ENCODE peak calls at places on chromosomes 12 and 14, in six cellular contexts. O is GOT3, B is uterus, L is ELF-1, T is EL, G is T-helper 1 cell. Q is an unnamed sample.

GRCh38 chr12:69443916-69444315 is 26.3 kb upstream of the FRS2 start:
- DNase-seq in O (no peak), B (no peak), L (no peak), T (no peak), G (no peak), Q (no peak)

GRCh38 chr14:77707355-77707723 is 484 bp downstream of the ALKBH1 start:
- DNase-seq in O (no peak), B (no peak), L (no peak), T (peak; percentile 43), G (no peak), Q (peak; percentile 63)

GRCh38 chr12:19288603-19289244 is 150.6 kb upstream of the AEBP2 start:
- DNase-seq in O (no peak), B (no peak), L (no peak), T (peak; percentile 43), G (no peak), Q (no peak)

GRCh38 chr12:118013283-118013682 is 3.2 kb upstream of the RFC5 start:
- DNase-seq in O (no peak), B (no peak), L (no peak), T (no peak), G (no peak), Q (no peak)

GRCh38 chr12:58174316-58174715 is 232.9 kb downstream of the ATP23 start:
- DNase-seq in O (no peak), B (no peak), L (no peak), T (no peak), G (no peak), Q (no peak)

GRCh38 chr14:56199095-56199975 is 81.1 kb downstream of the PELI2 start:
- DNase-seq in O (no peak), B (peak; percentile 64), L (peak; percentile 61), T (peak; percentile 95), G (no peak), Q (no peak)

GRCh38 chr14:66444271-66444987 is 41.7 kb upstream of the CCDC196 start:
- DNase-seq in O (no peak), B (peak; percentile 14), L (no peak), T (no peak), G (no peak), Q (peak; percentile 47)

GRCh38 chr14:47674148-47674545 is 1.3 kb downstream of the MDGA2 start:
- DNase-seq in O (no peak), B (no peak), L (no peak), T (no peak), G (no peak), Q (peak; percentile 76)

GRCh38 chr14:57834001-57834598 is 31.8 kb downstream of the SLC35F4 start:
- DNase-seq in O (no peak), B (no peak), L (no peak), T (peak; percentile 0), G (no peak), Q (no peak)

GRCh38 chr12:53985358-53985899 is 483 bp downstream of the HOXC10 start:
- DNase-seq in O (no peak), B (no peak), L (no peak), T (peak; percentile 56), G (no peak), Q (peak; percentile 80)

GRCh38 chr12:63822352-63822751 is 22.1 kb upstream of the SRGAP1 start:
- DNase-seq in O (no peak), B (no peak), L (no peak), T (peak; percentile 88), G (no peak), Q (no peak)

GRCh38 chr14:33184587-33184986 is 245.9 kb downstream of the NPAS3 start:
- DNase-seq in O (no peak), B (no peak), L (no peak), T (peak; percentile 11), G (no peak), Q (peak; percentile 47)

GRCh38 chr14:101562659-101563351 is 1.5 kb downstream of the DIO3 start:
- DNase-seq in O (no peak), B (no peak), L (no peak), T (no peak), G (no peak), Q (no peak)

GRCh38 chr14:29858299-29858698 is 69.3 kb downstream of the PRKD1 start:
- DNase-seq in O (no peak), B (no peak), L (no peak), T (no peak), G (no peak), Q (no peak)

GRCh38 chr12:14258468-14258947 is 107.0 kb upstream of the ATF7IP start:
- DNase-seq in O (no peak), B (peak; percentile 27), L (no peak), T (no peak), G (no peak), Q (no peak)

GRCh38 chr14:23365353-23366162 is 586 bp upstream of the EFS start:
- DNase-seq in O (no peak), B (no peak), L (peak; percentile 80), T (peak; percentile 12), G (no peak), Q (peak; percentile 78)

GRCh38 chr14:23623962-23624361 is 12.2 kb upstream of the DHRS2 start:
- DNase-seq in O (no peak), B (no peak), L (no peak), T (no peak), G (no peak), Q (no peak)

GRCh38 chr12:83996671-83997070 is 915.9 kb downstream of the SLC6A15 start:
- DNase-seq in O (no peak), B (no peak), L (no peak), T (peak; percentile 7), G (no peak), Q (no peak)

GRCh38 chr12:20404576-20405346 is 36.4 kb downstream of the PDE3A start:
- DNase-seq in O (no peak), B (no peak), L (no peak), T (peak; percentile 56), G (no peak), Q (no peak)

GRCh38 chr12:21165048-21165447 is 34.1 kb downstream of the SLCO1B1 start:
- DNase-seq in O (no peak), B (no peak), L (no peak), T (no peak), G (no peak), Q (no peak)

GRCh38 chr14:38623661-38624060 is 367.8 kb upstream of the CLEC14A start:
- DNase-seq in O (no peak), B (no peak), L (no peak), T (peak; percentile 64), G (no peak), Q (no peak)

GRCh38 chr14:75334191-75335051 is 55.8 kb downstream of the FOS start:
- DNase-seq in O (no peak), B (peak; percentile 35), L (no peak), T (no peak), G (peak; percentile 28), Q (no peak)

GRCh38 chr12:130413909-130414308 is 76.2 kb downstream of the PIWIL1 start:
- DNase-seq in O (no peak), B (no peak), L (no peak), T (no peak), G (no peak), Q (no peak)

GRCh38 chr12:94571556-94571955 is 78.8 kb downstream of the TMCC3 start:
- DNase-seq in O (no peak), B (peak; percentile 55), L (peak; percentile 29), T (peak; percentile 64), G (no peak), Q (peak; percentile 46)

GRCh38 chr14:36661506-36662257 is at the start of gene PAX9:
- DNase-seq in O (peak; percentile 46), B (no peak), L (peak; percentile 89), T (peak; percentile 59), G (no peak), Q (peak; percentile 98)

GRCh38 chr14:77403798-77404197 is 19.5 kb downstream of the NOXRED1 start:
- DNase-seq in O (no peak), B (no peak), L (no peak), T (no peak), G (no peak), Q (no peak)

Q was measured in endodermal cell.